ENCODE peak calls at places on chromosome 16, in ten cellular contexts. N is effector memory CD4-positive, alpha-beta T cell; Y is body of pancreas; P is mammary epithelial cell; V is IMR-90; O is aorta; A is heart right ventricle; J is ovary; C is upper lobe of right lung; K is neural progenitor cell. R is an unnamed sample.

GRCh38 chr16:66569827-66570405 is 3.7 kb downstream of the CMTM1 start:
- DNase-seq in N (no peak), Y (no peak), P (peak; percentile 56), V (peak; percentile 81), O (no peak), A (no peak), J (no peak), C (no peak), K (no peak), R (no peak)

GRCh38 chr16:72939247-72939646 is 108.7 kb downstream of the ZFHX3 start:
- DNase-seq in N (no peak), Y (no peak), P (no peak), V (peak; percentile 79), O (no peak), A (no peak), J (peak; percentile 27), C (no peak), K (no peak), R (peak; percentile 41)

GRCh38 chr16:81729451-81729850 is 49.6 kb upstream of the PLCG2 start:
- DNase-seq in N (no peak), Y (no peak), P (no peak), V (no peak), O (no peak), A (no peak), J (peak; percentile 43), C (no peak), K (peak; percentile 60), R (no peak)

GRCh38 chr16:2779978-2780898 is 3.2 kb upstream of the ELOB start:
- DNase-seq in N (no peak), Y (no peak), P (no peak), V (no peak), O (peak; percentile 16), A (no peak), J (no peak), C (peak; percentile 47), K (peak; percentile 39), R (no peak)

GRCh38 chr16:10964891-10965326 is 20.5 kb downstream of the CLEC16A start:
- DNase-seq in N (peak; percentile 70), Y (no peak), P (no peak), V (no peak), O (no peak), A (no peak), J (peak; percentile 6), C (no peak), K (no peak), R (no peak)

GRCh38 chr16:66502020-66502913 is 47.7 kb downstream of the TK2 start:
- DNase-seq in N (no peak), Y (peak; percentile 30), P (no peak), V (peak; percentile 46), O (peak; percentile 79), A (peak; percentile 53), J (peak; percentile 84), C (peak; percentile 87), K (no peak), R (peak; percentile 64)

GRCh38 chr16:28930652-28931051 is 1.1 kb upstream of the CD19 start:
- DNase-seq in N (no peak), Y (no peak), P (no peak), V (no peak), O (no peak), A (no peak), J (no peak), C (no peak), K (peak; percentile 88), R (no peak)

GRCh38 chr16:4477966-4478365 is 1.8 kb downstream of the HMOX2 start:
- DNase-seq in N (no peak), Y (no peak), P (peak; percentile 93), V (peak; percentile 61), O (no peak), A (no peak), J (no peak), C (no peak), K (peak; percentile 47), R (no peak)

GRCh38 chr16:85428168-85428898 is 184.8 kb upstream of the GSE1 start:
- DNase-seq in N (no peak), Y (peak; percentile 73), P (no peak), V (no peak), O (peak; percentile 83), A (peak; percentile 49), J (peak; percentile 39), C (peak; percentile 73), K (peak; percentile 60), R (peak; percentile 35)

GRCh38 chr16:351804-352520 is 561 bp downstream of the AXIN1 start:
- DNase-seq in N (no peak), Y (peak; percentile 46), P (no peak), V (no peak), O (no peak), A (peak; percentile 57), J (peak; percentile 70), C (peak; percentile 79), K (peak; percentile 61), R (peak; percentile 41)

GRCh38 chr16:63650550-63650949 is 1471.3 kb downstream of the CDH11 start:
- DNase-seq in N (no peak), Y (no peak), P (no peak), V (no peak), O (no peak), A (no peak), J (no peak), C (no peak), K (no peak), R (no peak)

GRCh38 chr16:4987580-4988374 is 29.6 kb downstream of the SEC14L5 start:
- DNase-seq in N (no peak), Y (no peak), P (no peak), V (no peak), O (peak; percentile 45), A (no peak), J (no peak), C (peak; percentile 57), K (peak; percentile 40), R (no peak)

GRCh38 chr16:56635441-56635967 is 3.0 kb upstream of the MT1A start:
- DNase-seq in N (no peak), Y (no peak), P (no peak), V (no peak), O (no peak), A (no peak), J (no peak), C (no peak), K (no peak), R (no peak)

GRCh38 chr16:12618515-12618914 is 185.2 kb downstream of the CPPED1 start:
- DNase-seq in N (no peak), Y (no peak), P (no peak), V (no peak), O (no peak), A (no peak), J (no peak), C (no peak), K (no peak), R (no peak)

GRCh38 chr16:4021070-4021779 is 95.0 kb downstream of the ADCY9 start:
- DNase-seq in N (no peak), Y (peak; percentile 97), P (peak; percentile 86), V (no peak), O (peak; percentile 34), A (no peak), J (no peak), C (peak; percentile 88), K (no peak), R (no peak)

GRCh38 chr16:12504312-12504711 is 299.4 kb downstream of the CPPED1 start:
- DNase-seq in N (no peak), Y (no peak), P (no peak), V (peak; percentile 59), O (no peak), A (no peak), J (no peak), C (no peak), K (no peak), R (no peak)

GRCh38 chr16:23414731-23415130 is 38.3 kb downstream of the COG7 start:
- DNase-seq in N (no peak), Y (no peak), P (no peak), V (no peak), O (no peak), A (no peak), J (no peak), C (no peak), K (no peak), R (no peak)
- H3K36me3 ChIP-seq in N (peaks cover 56% of the 10 kb centered on the region), Y (peaks cover 18% of the 10 kb centered on the region), P (peaks cover 8% of the 10 kb centered on the region), V (peaks cover 51% of the 10 kb centered on the region), O (peaks cover 12% of the 10 kb centered on the region), A (peaks cover 70% of the 10 kb centered on the region), J (no peaks in the 10 kb centered on the region), C (peaks cover 81% of the 10 kb centered on the region), K (no peaks in the 10 kb centered on the region), R (peaks cover 91% of the 10 kb centered on the region)

DNA sequence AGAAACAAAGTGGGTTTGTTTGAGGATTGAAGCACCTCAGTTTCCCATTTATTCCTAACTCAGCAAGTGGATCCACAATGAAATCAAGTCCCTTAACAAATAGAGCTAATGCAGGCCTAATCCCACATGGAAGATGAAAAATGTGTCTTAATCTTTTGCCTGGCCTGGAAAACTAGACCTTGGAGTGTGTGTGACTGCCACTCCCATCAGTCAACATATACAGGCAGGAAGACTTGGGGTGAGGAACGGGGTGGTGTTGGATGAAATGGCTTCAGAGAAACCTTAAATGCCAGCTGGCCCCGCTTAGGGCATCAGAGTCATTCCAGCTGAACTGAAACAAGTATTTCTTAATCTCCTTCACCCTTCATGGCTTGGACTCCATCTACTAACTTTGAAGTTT is 269.5 kb downstream of the MAF start:
- DNase-seq in N (no peak), Y (no peak), P (no peak), V (no peak), O (no peak), A (no peak), J (no peak), C (no peak), K (no peak), R (no peak)
- H3K36me3 ChIP-seq in N (no peaks in the 10 kb centered on the region), Y (no peaks in the 10 kb centered on the region), P (no peaks in the 10 kb centered on the region), V (no peaks in the 10 kb centered on the region), O (no peaks in the 10 kb centered on the region), A (no peaks in the 10 kb centered on the region), J (no peaks in the 10 kb centered on the region), C (no peaks in the 10 kb centered on the region), K (no peaks in the 10 kb centered on the region), R (no peaks in the 10 kb centered on the region)

DNA sequence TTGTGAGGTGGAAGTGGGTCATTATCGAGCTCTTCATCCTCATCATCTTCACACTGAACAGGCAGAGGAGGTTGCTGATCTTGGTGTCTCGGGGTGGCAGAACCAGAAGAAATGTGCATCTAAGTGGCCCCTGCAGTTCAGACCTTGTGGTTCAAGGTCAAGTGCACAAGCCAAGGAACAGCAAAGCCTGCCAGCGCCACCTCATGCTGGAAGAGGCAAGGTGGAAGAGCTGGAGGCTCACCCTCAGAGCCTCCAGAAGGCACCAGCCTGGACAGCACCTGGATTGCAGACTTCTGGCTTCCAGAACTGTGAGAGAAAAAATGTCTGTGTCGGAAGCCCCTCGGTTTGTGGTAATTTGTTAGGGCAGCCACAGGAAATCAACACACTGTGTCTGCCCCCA is 32.7 kb downstream of the IFT140 start:
- DNase-seq in N (no peak), Y (no peak), P (no peak), V (no peak), O (no peak), A (no peak), J (no peak), C (no peak), K (no peak), R (no peak)
- H3K36me3 ChIP-seq in N (no peaks in the 10 kb centered on the region), Y (peaks cover 3% of the 10 kb centered on the region), P (no peaks in the 10 kb centered on the region), V (peaks cover 24% of the 10 kb centered on the region), O (peaks cover 4% of the 10 kb centered on the region), A (peaks cover 8% of the 10 kb centered on the region), J (no peaks in the 10 kb centered on the region), C (peaks cover 29% of the 10 kb centered on the region), K (no peaks in the 10 kb centered on the region), R (peaks cover 52% of the 10 kb centered on the region)

DNA sequence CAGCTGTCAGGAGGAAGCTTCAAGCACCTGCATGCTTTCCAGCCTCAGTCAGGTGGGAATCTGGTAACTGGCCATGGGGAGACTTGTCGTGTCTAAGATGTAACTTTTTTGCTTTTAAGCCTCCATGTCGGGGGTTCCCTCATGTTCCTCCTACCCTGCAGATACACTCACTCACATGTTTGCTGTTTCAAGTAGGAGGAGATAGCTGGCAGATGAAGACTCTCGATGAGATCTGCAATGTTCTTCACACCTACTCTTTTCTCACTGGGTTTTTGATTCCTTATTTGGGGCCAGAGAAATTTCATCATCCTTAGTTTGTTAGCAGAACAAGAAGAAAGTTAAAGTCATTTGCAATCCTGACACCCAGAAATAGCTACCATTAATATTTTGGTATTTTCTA is 24.7 kb downstream of the UTP4 start:
- DNase-seq in N (no peak), Y (no peak), P (no peak), V (no peak), O (no peak), A (no peak), J (no peak), C (no peak), K (no peak), R (no peak)
- H3K36me3 ChIP-seq in N (peaks cover 65% of the 10 kb centered on the region), Y (peaks cover 25% of the 10 kb centered on the region), P (peaks cover 45% of the 10 kb centered on the region), V (peaks cover 50% of the 10 kb centered on the region), O (peaks cover 5% of the 10 kb centered on the region), A (peaks cover 54% of the 10 kb centered on the region), J (no peaks in the 10 kb centered on the region), C (peaks cover 90% of the 10 kb centered on the region), K (peaks cover 20% of the 10 kb centered on the region), R (peaks cover 98% of the 10 kb centered on the region)